ENCODE peak calls at places on chromosomes 13 and 19, in four cellular contexts. M, H, Z and L are unnamed samples. For H3K4me1 and H3K27me3, the result is how much of the 10 kb centered on the place peaks cover.

GRCh38 chr13:98370806-98371553 is 193.9 kb upstream of the RNF113B start:
- DNase-seq in M (peak), Z (no peak), H (peak), L (peak)

GRCh38 chr19:29429581-29429980 is 96.2 kb upstream of the VSTM2B start:
- DNase-seq in M (no peak), Z (no peak), H (no peak), L (no peak)

GRCh38 chr19:51364200-51365106 is 1.7 kb downstream of the ETFB start:
- DNase-seq in Z (no peak), H (no peak), M (no peak), L (no peak)

GRCh38 chr19:42270346-42271044 is 1.4 kb downstream of the CIC start:
- DNase-seq in M (peak), H (no peak), Z (peak), L (peak)

GRCh38 chr19:54245936-54246335 is 3.3 kb upstream of the LILRA6 start:
- DNase-seq in M (no peak), Z (no peak), H (no peak), L (no peak)

GRCh38 chr13:51524846-51525566 is 59.3 kb upstream of the WDFY2 start:
- DNase-seq in H (no peak), M (no peak), Z (no peak), L (no peak)

GRCh38 chr19:11375143-11375948 is 880 bp downstream of the SWSAP1 start:
- DNase-seq in M (peak), Z (peak), H (peak), L (peak)

GRCh38 chr19:33407140-33407551 is 33.6 kb downstream of the CEBPG start:
- DNase-seq in M (no peak), Z (peak), H (no peak), L (no peak)

GRCh38 chr19:11580665-11581418 is 3.4 kb upstream of the ACP5 start:
- DNase-seq in H (no peak), Z (no peak), M (no peak), L (no peak)

GRCh38 chr13:62525652-62526051 is 1110.0 kb upstream of the PCDH20 start:
- DNase-seq in H (no peak), Z (no peak), M (no peak), L (no peak)

GRCh38 chr13:48318014-48318713 is 14.6 kb downstream of the RB1 start:
- DNase-seq in Z (peak), H (peak), M (no peak), L (peak)

GRCh38 chr19:39195755-39196154 is 1.0 kb upstream of the NCCRP1 start:
- DNase-seq in M (no peak), H (no peak), Z (no peak), L (peak)

GRCh38 chr13:100213576-100213975 is 124.7 kb downstream of the PCCA start:
- DNase-seq in Z (no peak), M (no peak), H (no peak), L (no peak)
- H3K4me1 ChIP-seq in Z (under half), M (under half), H (under half), L (under half)

DNA sequence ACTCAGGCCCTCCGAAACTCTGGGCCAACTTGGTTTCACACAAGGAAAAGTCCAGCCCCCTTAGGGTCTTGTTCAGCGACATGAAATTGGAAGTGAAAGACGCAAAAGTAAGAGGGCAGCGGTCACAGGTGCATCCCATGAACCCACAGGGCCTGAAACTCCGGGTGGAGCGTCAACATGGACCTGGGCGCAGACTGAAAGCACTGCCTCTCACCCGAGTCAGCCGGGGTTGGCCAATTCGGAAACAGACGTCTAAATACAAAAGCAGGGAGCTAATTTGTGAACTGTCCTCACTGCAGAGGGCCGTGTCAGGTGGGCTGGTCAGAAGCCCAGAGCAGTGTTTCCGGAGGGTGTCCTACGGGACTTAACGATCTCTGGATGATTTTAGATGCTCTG is 26.7 kb downstream of the ADPRHL1 start:
- DNase-seq in Z (no peak), H (no peak), M (no peak), L (no peak)
- H3K27me3 ChIP-seq in Z (under half), H (under half), M (under half), L (under half)

DNA sequence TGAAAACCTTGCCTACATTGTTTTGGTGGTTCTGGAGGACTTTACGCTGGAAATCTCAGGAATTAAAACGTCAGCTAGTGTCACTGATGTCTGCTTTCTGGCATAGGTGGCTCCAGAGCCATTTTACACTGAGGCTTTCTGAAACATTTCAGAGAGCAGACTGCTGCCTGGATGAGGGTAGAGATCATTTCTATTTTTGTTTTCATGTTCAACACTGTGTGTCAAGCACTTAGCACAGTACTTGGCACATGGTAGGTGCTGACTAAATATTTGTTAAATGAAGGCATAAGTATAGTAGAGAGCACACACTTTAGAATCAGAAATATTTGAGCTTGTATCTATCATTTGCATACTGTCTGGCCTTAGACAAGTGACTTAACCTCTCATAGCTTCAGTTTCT is 59.1 kb upstream of the FRY start:
- DNase-seq in H (no peak), Z (no peak), M (no peak), L (no peak)
- TF ChIP-seq CTCF in H (no peak), Z (no peak), M (no peak), L (no peak)

GRCh38 chr13:111206148-111206547 is 91.0 kb downstream of the ARHGEF7 start:
- DNase-seq in Z (no peak), H (no peak), M (no peak), L (no peak)
- H3K4me1 ChIP-seq in Z (under half), H (half or more), M (under half), L (under half)

GRCh38 chr19:4278460-4278901 is 585 bp upstream of the SHD start:
- DNase-seq in H (no peak), Z (no peak), M (no peak), L (no peak)

GRCh38 chr19:4277051-4277700 is 1.9 kb upstream of the SHD start:
- DNase-seq in Z (no peak), M (no peak), H (no peak), L (no peak)

GRCh38 chr19:4278010-4278409 is 1.1 kb upstream of the SHD start:
- DNase-seq in H (no peak), M (no peak), Z (no peak), L (no peak)

GRCh38 chr19:4279530-4280422 is 710 bp downstream of the SHD start:
- DNase-seq in H (no peak), M (no peak), Z (peak), L (no peak)

DNA sequence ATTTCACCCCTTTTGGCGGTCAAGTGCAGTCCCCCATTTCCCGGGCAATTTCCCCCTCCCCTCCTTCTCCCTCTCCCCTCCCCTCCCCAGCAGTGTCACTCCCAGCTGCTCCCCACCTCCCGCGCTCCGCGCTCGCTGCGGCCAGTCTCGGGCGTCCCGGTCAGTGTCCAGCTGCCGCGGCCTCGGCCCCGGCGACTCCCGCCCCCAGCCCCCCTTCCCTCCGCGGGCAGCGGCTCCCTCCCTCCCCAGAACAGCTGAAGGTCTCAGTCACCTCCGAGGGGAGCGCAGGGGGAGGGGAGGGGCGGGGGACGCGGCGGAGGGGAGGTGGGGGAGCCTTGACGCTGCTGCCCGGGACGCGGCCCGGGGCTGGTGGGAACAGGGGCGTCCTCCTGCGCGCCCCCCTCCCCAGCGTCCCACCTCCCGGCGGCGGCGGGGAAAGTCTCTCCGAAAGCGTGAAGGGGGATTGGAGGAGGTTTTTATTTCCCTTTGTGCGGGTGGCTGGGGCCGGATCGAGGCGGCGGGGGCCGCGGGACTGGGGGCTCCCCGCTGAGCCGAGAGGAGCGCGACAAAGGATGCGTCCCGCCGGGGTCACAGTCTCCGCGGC is at the start of gene SHD:
- DNase-seq in M (no peak), Z (peak), H (no peak), L (no peak)
- H3K27me3 ChIP-seq in M (half or more), Z (under half), H (under half), L (under half)

DNA sequence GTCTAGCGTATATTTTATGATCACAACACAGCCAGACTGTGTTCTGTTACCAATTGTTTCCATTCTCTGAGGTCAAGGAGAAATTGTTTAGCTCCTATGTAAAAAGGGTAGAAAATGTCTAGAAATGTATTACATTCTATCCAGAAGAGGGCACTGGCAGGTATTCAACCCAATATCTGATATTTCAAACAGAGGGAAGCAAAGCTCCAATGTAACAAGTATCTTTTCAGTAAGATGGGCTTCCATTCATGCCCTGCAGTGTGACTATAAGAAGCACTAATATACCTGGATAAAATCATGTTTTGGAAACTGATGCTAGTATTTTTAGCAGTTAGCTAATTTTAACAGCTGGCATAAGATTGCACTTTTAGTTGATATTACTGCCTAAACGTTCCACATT is 312.7 kb downstream of the FGF14 start:
- DNase-seq in H (no peak), M (no peak), Z (no peak), L (no peak)
- TF ChIP-seq CTCF in H (peak), M (no peak), Z (no peak), L (no peak)

GRCh38 chr19:35037716-35038622 is 3.6 kb upstream of the HPN start:
- DNase-seq in H (no peak), Z (no peak), M (no peak), L (peak)
- H3K4me1 ChIP-seq in H (half or more), Z (under half), M (under half), L (under half)